ENCODE peak calls at places on chromosomes 11 and 22, in eight cellular contexts. J is tibial nerve, S is endothelial cell of umbilical vein, K is heart left ventricle, E is IMR-90, B is right lobe of liver, D is spleen, F is A549. Y is an unnamed sample.

GRCh38 chr11:73167555-73167954 is 25.4 kb upstream of the FCHSD2 start:
- DNase-seq in J (no peak), S (peak), K (no peak), E (no peak), B (peak), D (peak), F (no peak), Y (no peak)

GRCh38 chr11:70298243-70298915 is 27.9 kb downstream of the PPFIA1 start:
- DNase-seq in J (no peak), S (no peak), K (no peak), E (peak), B (no peak), D (no peak), F (no peak), Y (peak)

GRCh38 chr11:15472405-15472799 is 357.7 kb downstream of the INSC start:
- DNase-seq in J (no peak), S (no peak), K (no peak), E (no peak), B (no peak), D (no peak), F (no peak), Y (no peak)

GRCh38 chr11:8838248-8838647 is 72.7 kb upstream of the AKIP1 start:
- DNase-seq in J (peak), S (peak), K (no peak), E (peak), B (no peak), D (no peak), F (no peak), Y (no peak)

GRCh38 chr22:25068701-25069100 is 116.2 kb downstream of the KIAA1671 start:
- DNase-seq in J (no peak), S (no peak), K (no peak), E (no peak), B (no peak), D (peak), F (no peak), Y (no peak)

GRCh38 chr11:72585762-72586590 is 88.2 kb downstream of the PDE2A start:
- DNase-seq in J (peak), S (peak), K (peak), E (peak), B (peak), D (peak), F (peak), Y (peak)

GRCh38 chr11:27402450-27402849 is 39.4 kb upstream of the CCDC34 start:
- DNase-seq in J (no peak), S (no peak), K (no peak), E (no peak), B (no peak), D (no peak), F (no peak), Y (no peak)

GRCh38 chr11:20075627-20076026 is 84.6 kb downstream of the DBX1 start:
- DNase-seq in J (no peak), S (no peak), K (no peak), E (no peak), B (no peak), D (no peak), F (no peak), Y (no peak)

GRCh38 chr11:111207213-111207612 is 38.3 kb upstream of the POU2AF2 start:
- DNase-seq in J (no peak), S (no peak), K (no peak), E (no peak), B (no peak), D (no peak), F (no peak), Y (no peak)

GRCh38 chr11:47391077-47391583 is 12.8 kb upstream of the SPI1 start:
- DNase-seq in J (no peak), S (no peak), K (peak), E (no peak), B (peak), D (peak), F (no peak), Y (peak)
- TF ChIP-seq POLR2A in J (no peak), S (no peak), K (no peak), E (no peak), B (no peak), D (no peak), F (no peak), Y (no peak)

DNA sequence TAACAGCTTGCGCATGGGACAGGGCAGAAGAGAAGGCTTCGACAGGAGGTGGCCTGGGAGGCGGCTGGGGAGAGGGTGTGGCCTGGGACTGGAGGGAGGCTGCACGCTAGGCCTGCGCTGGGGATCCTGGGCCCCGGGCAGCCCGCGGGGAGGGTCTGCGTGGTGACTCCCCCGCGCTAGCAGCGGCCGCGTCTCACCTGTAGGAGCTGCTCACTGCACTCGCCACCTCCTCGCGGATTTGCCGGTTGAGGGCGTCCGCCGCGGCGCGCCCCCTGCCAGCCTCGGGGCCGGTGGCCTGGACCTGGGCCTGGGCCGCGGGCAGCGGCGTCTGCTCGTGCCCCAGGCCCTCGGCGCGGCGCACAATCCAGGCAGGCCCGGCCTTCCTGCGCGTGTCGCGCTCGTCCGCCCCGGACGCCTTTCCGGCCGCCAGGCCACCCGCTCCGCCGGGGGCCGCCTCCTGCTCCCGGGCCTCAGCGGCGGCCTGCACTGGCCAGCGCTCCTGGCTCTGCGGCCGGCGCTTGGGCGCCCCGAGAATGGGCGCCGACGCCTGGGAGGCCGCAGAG is 1.5 kb downstream of the MAP6 start:
- DNase-seq in J (no peak), S (no peak), K (peak), E (no peak), B (peak), D (no peak), F (peak), Y (peak)
- TF ChIP-seq CTCF in J (no peak), S (no peak), K (no peak), E (no peak), B (no peak), D (no peak), F (peak), Y (no peak)

GRCh38 chr11:113178671-113179070 is 135.7 kb upstream of the TTC12 start:
- DNase-seq in J (no peak), S (no peak), K (no peak), E (no peak), B (no peak), D (no peak), F (no peak), Y (no peak)
- H3K27ac ChIP-seq in J (no peak), S (no peak), K (no peak), E (no peak), B (no peak), D (no peak), F (no peak), Y (no peak)

DNA sequence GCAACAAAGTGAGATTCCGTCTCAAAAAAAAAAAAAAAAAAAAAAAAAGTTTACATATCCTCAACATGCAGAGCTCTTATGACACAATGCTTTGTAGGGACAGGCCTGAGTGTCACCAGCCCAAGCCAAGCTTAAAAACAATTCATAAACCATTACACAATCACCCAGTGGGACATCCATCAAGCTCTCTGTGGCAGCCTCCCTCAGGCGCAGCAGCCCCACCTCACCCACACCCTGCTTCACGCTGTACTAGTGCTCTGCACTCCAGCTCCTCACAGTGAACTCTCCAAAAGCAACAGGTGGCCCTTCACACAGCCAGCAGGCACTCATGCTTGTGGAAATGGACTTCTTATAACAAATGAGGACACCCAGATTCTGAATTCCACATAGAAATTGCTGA is 3.5 kb upstream of the FOXRED2 start:
- DNase-seq in J (no peak), S (no peak), K (no peak), E (no peak), B (no peak), D (no peak), F (no peak), Y (peak)
- TF ChIP-seq POLR2A in J (no peak), S (no peak), K (no peak), E (no peak), B (no peak), D (no peak), F (no peak), Y (no peak)

GRCh38 chr22:43142881-43143562 is at the start of gene MCAT:
- DNase-seq in J (peak), S (peak), K (peak), E (peak), B (peak), D (peak), F (peak), Y (peak)
- TF ChIP-seq CTCF in J (no peak), S (no peak), K (no peak), E (no peak), B (no peak), D (no peak), F (no peak), Y (no peak)

GRCh38 chr11:115081972-115082371 is 403.6 kb downstream of the NXPE2 start:
- DNase-seq in J (no peak), S (no peak), K (no peak), E (no peak), B (no peak), D (no peak), F (no peak), Y (no peak)
- H3K27ac ChIP-seq in J (no peak), S (no peak), K (no peak), E (no peak), B (no peak), D (no peak), F (no peak), Y (no peak)

DNA sequence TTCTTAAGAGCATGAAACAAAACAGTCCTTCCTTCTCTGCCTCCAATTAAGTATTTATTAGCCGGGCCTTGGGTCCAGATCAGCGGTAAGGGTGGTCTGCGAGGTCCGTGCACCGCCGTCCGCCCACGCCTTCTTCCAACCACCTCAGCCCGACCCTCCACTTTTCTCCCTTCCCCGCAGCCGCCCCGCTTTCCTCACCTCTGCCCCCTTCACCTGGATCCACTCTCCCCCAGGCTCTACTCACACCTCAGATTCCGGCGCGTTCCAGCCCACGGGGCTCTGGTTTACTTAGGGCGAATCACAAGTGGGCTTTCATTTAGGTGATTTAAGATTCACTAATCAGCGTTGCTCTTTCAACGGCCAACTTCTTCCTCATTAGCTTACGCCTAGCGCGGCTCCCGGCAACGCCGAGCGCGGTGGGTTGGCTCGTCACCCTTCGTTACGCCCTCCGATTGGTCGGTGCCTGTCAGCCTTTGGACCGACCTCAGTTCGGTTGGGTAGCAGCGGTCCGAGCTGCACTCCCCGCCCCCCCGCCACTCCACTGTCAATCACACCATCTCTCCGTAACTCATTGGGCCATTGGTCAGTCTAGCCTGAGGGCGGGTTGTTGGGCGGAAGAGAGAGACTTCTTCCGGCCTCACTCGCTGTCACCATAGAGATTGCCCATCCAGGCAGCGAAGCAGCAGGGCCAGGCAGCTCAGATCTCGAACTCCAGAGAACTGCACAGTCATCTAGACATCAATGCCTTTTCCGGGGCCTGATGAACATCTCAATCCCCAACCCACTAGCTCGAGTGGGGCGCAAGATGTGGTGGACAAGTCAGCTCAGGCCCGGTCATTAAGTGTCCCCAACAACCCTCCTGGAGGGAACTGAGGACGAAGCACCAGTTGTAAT is at the start of gene TMEM218:
- DNase-seq in J (peak), S (peak), K (peak), E (peak), B (peak), D (peak), F (peak), Y (peak)
- TF ChIP-seq POLR2A in J (no peak), S (no peak), K (no peak), E (no peak), B (peak), D (peak), F (peak), Y (no peak)

Y was measured in upper lobe of left lung.